ENCODE peak calls at places on chromosomes 2 and 18, in six cellular contexts. Q is A549, S is GM12878, E is K562, U is NB4, O is HepG2. D is an unnamed sample.

GRCh38 chr2:164793531-164793930 is 48.1 kb downstream of the COBLL1 start:
- DNase-seq in Q (no peak), S (no peak), E (no peak), U (no peak), O (no peak), D (peak)

GRCh38 chr2:10524841-10525572 is 76.9 kb upstream of the ODC1 start:
- DNase-seq in Q (no peak), S (no peak), E (no peak), U (no peak), O (no peak), D (no peak)

GRCh38 chr2:9149726-9150567 is 56.7 kb upstream of the ASAP2 start:
- DNase-seq in Q (no peak), S (no peak), E (no peak), U (no peak), O (no peak), D (no peak)

GRCh38 chr2:65722028-65722427 is 289.6 kb upstream of the SPRED2 start:
- DNase-seq in Q (no peak), S (no peak), E (peak), U (peak), O (no peak), D (no peak)

GRCh38 chr2:240232961-240233890 is 92.8 kb upstream of the OTOS start:
- DNase-seq in Q (peak), S (no peak), E (peak), U (peak), O (peak), D (peak)

GRCh38 chr2:20672191-20672951 is 5.4 kb downstream of the GDF7 start:
- DNase-seq in Q (no peak), S (no peak), E (no peak), U (no peak), O (no peak), D (no peak)

GRCh38 chr2:75146903-75147332 is 52.4 kb downstream of the TACR1 start:
- DNase-seq in Q (no peak), S (no peak), E (no peak), U (peak), O (peak), D (peak)

GRCh38 chr2:53785378-53785777 is 1.4 kb downstream of the ASB3 start:
- DNase-seq in Q (no peak), S (no peak), E (no peak), U (no peak), O (no peak), D (no peak)

GRCh38 chr2:101830555-101830954 is 133.0 kb downstream of the MAP4K4 start:
- DNase-seq in Q (no peak), S (no peak), E (no peak), U (no peak), O (no peak), D (peak)

GRCh38 chr18:967037-967576 is 62.4 kb downstream of the ADCYAP1 start:
- DNase-seq in Q (no peak), S (no peak), E (peak), U (peak), O (no peak), D (no peak)

DNA sequence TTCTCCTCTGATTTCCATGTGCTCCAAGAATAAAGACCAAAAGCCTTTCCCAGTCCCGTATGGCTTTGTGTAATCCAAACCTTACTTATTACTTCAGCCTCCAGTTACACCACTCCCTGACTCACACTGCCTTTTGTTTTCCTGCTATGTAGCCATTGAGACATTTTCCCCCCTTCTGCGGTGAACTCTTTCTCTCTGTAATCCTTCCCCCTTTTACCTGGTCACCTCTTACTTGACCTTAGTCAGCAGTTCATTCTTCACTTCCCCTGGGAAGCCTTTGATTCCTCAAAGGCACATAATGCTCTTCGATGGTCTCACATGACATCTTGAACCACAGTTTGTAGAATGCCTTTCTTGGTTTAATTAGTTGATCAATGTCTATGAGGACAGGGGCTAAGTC is 256.1 kb upstream of the FANCL start:
- DNase-seq in Q (no peak), S (no peak), E (no peak), U (no peak), O (no peak), D (no peak)
- TF ChIP-seq MYC in Q (no peak), S (no peak), E (no peak), U (no peak), O (no peak), D (no peak)

DNA sequence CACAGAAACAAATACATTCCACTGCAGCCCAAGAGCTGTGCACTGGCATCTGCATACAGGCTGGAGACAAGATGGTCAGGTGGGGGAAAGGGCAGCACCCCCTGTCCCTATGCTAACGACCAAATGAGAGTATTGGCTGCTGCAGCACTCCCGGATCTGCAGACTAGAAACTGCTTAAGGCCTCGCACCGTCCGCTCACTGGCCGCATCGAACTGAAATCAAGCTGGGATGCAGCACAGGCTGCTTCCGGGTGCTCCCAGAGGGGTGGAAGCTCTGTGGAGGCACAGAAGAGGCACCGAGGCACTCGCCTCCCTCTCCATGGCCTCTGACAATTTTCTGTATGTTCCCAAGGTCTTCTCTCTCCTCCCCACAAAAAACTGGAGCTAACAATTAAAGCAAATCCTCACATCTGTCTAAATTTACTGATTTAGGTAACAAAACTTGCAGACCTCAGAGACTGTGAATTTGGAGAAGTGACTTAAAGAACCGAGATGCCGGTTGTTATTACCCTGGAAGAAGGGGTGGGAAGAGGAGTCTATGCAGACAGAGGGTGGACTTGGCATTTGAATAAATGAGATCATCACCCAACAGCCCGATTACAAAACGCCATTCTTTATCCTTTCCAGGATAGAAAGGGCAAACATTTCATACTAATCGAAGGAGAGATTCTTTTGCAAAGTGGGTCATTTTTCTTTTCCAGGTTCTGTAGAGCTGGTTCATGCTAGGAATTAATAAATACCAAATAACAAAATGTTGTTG is 73.3 kb upstream of the TPO start:
- DNase-seq in Q (no peak), S (no peak), E (no peak), U (no peak), O (no peak), D (no peak)
- TF ChIP-seq MYC in Q (no peak), S (no peak), E (no peak), U (no peak), O (no peak), D (no peak)

DNA sequence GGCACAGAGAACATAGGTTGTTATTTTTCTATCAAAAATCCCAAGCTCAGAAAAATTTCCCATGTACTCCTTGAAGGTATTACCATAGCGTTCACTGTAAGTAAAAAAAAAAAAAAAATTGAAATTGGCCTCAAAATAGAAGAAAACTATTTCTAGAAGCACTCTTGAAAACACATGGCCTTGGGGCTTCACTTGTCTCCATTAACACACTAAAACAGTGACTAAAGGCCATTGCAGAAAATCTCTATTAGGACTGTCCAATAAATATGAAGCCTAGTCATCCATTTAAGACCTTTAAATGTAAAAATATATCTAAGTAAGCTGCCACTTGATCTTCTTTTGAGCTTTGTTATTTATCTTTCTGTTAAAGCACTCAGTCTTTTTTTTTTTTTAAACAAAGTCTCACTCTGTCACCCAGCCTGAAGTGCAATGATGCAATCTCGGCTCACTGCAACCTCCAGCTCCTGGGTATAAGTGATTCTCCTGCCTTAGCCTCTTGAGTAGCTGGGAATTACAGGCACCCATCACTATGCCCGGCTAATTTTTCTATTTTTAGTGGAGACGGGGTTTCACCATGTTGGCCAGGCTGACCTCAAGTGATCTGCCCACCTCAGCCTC is 35.8 kb downstream of the CCDC68 start:
- DNase-seq in Q (no peak), S (no peak), E (no peak), U (no peak), O (peak), D (no peak)
- TF ChIP-seq MYC in Q (no peak), S (no peak), E (no peak), U (no peak), O (no peak), D (no peak)

DNA sequence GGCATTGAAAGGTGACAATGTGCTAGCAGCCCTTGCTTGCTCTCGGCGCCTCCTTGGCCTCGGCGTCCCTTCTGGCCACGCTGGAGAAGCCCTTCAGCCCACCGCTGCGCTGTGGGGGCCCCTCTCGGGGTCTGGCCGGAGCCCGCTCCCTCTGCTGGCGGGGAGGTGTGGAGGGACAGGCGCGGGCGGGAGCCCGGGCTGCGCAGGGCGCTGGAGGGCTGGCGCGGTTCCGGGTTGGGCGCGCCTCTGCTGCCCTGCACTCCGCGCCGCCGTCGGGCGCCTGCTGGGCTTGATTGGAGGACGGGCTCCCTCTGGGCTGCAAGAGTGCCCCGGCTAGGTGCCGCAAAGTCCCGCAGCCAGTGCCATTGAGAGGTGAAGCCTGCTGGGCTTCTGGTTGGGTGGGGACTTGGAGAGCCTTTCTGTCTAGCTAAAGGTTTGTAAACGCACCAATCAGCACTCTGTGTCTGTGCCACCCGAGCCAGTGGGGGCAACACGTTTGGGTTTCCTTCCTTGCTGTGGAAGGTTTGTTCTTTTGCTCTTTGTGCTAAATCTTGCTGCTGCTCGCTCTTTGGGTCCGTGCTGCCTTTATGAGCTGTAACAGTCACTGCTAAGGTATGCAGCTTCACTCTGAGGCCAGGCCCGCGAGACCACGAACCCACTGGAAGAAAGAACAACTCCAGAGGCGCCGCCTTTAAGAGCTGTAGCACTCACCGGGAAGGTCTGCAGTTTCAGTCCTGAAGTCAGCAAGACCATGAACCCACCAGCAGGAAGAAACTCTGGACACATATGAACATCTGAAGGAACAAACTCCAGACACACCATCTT is 14.8 kb upstream of the IMP4 start:
- DNase-seq in Q (no peak), S (no peak), E (no peak), U (no peak), O (peak), D (no peak)
- TF ChIP-seq MYC in Q (no peak), S (no peak), E (no peak), U (no peak), O (no peak), D (no peak)

GRCh38 chr2:36780231-36780808 is 83.8 kb downstream of the VIT start:
- DNase-seq in Q (peak), S (peak), E (peak), U (peak), O (peak), D (peak)
- TF ChIP-seq MYC in Q (no peak), S (no peak), E (no peak), U (no peak), O (no peak), D (no peak)

DNA sequence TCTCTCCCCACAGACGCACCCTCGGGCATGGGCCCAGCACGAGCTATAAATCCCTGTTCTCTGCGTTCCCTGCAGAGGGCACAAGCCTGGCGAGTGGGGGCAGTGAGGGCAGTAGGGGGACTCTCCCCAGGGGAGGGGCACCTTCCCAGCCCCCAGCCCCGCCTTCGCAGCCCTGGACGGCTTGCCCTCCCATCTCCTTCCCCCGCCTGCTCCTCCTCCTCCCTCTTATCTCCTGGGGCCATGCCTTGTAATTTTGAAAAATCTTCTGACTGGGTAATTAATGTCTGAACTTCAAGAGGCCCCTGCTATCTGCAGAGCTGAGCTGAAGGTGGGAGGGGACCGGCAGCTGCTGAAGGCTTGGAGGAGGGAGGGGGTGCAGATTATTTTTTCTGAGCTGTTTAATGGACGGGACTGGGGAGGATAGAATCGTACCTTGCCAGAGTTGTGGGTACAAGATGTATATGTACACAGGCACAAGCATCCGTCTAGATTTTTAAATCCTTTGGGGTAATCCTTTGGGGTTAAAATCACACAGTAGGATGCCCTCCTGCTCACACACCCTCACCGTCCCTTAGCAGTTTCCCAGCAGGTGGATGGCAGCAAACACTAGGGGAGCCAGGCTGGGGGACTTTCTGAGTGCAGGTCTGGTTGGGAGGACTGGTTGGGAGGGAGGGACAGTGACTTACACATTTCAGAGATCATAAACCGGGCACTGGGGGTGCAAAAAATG is 121.9 kb downstream of the SMAD7 start:
- DNase-seq in Q (no peak), S (no peak), E (peak), U (no peak), O (no peak), D (no peak)
- TF ChIP-seq MYC in Q (no peak), S (no peak), E (no peak), U (no peak), O (no peak), D (no peak)

GRCh38 chr2:181685150-181685688 is 4.9 kb upstream of the NEUROD1 start:
- DNase-seq in Q (no peak), S (no peak), E (no peak), U (peak), O (no peak), D (no peak)
- TF ChIP-seq MYC in Q (no peak), S (no peak), E (no peak), U (no peak), O (no peak), D (no peak)

DNA sequence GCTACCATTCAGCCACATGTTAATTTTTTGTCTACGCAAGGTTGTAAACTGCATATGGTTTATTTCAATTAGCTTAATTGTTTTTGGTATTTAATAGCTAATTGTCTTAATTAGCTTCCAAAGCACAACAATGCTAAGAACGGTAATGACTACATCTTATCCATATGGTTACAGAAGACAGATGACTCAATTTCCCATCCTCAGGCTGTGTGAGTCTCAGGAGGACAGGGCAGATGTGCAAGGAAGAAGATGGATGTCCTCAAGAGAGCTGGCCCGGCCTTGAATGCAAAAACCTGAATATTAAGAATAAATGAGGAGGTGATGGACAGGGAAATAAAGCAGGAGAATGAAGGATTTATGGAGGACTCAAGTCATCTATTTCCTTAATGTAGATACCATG is 31.4 kb downstream of the SLC4A3 start:
- DNase-seq in Q (no peak), S (no peak), E (no peak), U (no peak), O (no peak), D (no peak)
- TF ChIP-seq MYC in Q (no peak), S (no peak), E (no peak), U (no peak), O (no peak), D (no peak)

D was measured in endothelial cell of umbilical vein.